ENCODE peak calls at places on chromosomes 5 and 9, in four cellular contexts. P, I, X and S are unnamed samples.

GRCh38 chr5:76467221-76467620 is 64.1 kb downstream of the IQGAP2 start:
- DNase-seq in P (no peak), I (no peak), X (no peak), S (no peak)

GRCh38 chr9:136858452-136858843 is 6.3 kb downstream of the MAMDC4 start:
- DNase-seq in P (no peak), I (no peak), X (no peak), S (no peak)

GRCh38 chr5:180347651-180348050 is 5.5 kb downstream of the GFPT2 start:
- DNase-seq in P (no peak), I (no peak), X (no peak), S (no peak)

GRCh38 chr9:89919171-89919681 is 314.4 kb downstream of the GADD45G start:
- DNase-seq in P (peak; percentile 32), I (peak; percentile 54), X (no peak), S (peak; percentile 14)

GRCh38 chr9:129182625-129183494 is 4.8 kb upstream of the IER5L start:
- DNase-seq in P (no peak), I (peak; percentile 53), X (no peak), S (no peak)

GRCh38 chr5:25858019-25858418 is 1180.4 kb downstream of the CDH9 start:
- DNase-seq in P (no peak), I (no peak), X (no peak), S (no peak)

GRCh38 chr5:179769796-179770195 is 24.0 kb upstream of the LTC4S start:
- DNase-seq in P (no peak), I (no peak), X (no peak), S (no peak)

GRCh38 chr5:89283758-89284493 is 400.9 kb upstream of the MEF2C start:
- DNase-seq in P (no peak), I (no peak), X (no peak), S (no peak)

GRCh38 chr5:52262844-52263243 is 524.9 kb upstream of the ITGA1 start:
- DNase-seq in P (no peak), I (no peak), X (no peak), S (no peak)

GRCh38 chr5:54279960-54280359 is 30.4 kb downstream of the ARL15 start:
- DNase-seq in P (no peak), I (no peak), X (no peak), S (no peak)

GRCh38 chr5:98433673-98434072 is 339.8 kb upstream of the RGMB start:
- DNase-seq in P (no peak), I (no peak), X (no peak), S (no peak)

GRCh38 chr9:115694014-115694413 is 459.6 kb upstream of the PAPPA start:
- DNase-seq in P (no peak), I (no peak), X (peak; percentile 88), S (no peak)

GRCh38 chr5:153617190-153617589 is 126.7 kb downstream of the GRIA1 start:
- DNase-seq in P (no peak), I (no peak), X (peak; percentile 57), S (no peak)

GRCh38 chr5:67300321-67300720 is 103.7 kb upstream of the CD180 start:
- DNase-seq in P (no peak), I (no peak), X (no peak), S (no peak)

GRCh38 chr5:164475339-164475977 is 970.0 kb downstream of the MAT2B start:
- DNase-seq in P (no peak), I (no peak), X (no peak), S (no peak)

GRCh38 chr5:127867006-127867788 is 164.0 kb downstream of the CCDC192 start:
- DNase-seq in P (no peak), I (no peak), X (no peak), S (no peak)

GRCh38 chr9:110047232-110047954 is 160.6 kb downstream of the C9orf152 start:
- DNase-seq in P (no peak), I (no peak), X (no peak), S (no peak)